ENCODE peak calls at places on chromosomes 7 and 10, in nine cellular contexts. M is A549; J is skeletal muscle cell; N is effector CD4-positive, alpha-beta T cell; A is T-helper 9 cell; E is left cardiac atrium; B is stimulated activated CD4-positive, alpha-beta T cell treated with anti-CD3 and anti-CD28 coated beads, Interleukin-4, amount 100 ng/mL, for 48 hours; W is NCI-H524; L is erythroblast. C is an unnamed sample.

GRCh38 chr7:1175967-1176851 is 16.2 kb upstream of the ZFAND2A start:
- DNase-seq in M (peak), J (no peak), N (peak), A (peak), E (peak), B (peak), W (peak), L (peak), C (peak)

GRCh38 chr10:74177140-74177677 is 26.2 kb downstream of the ADK start:
- DNase-seq in M (no peak), J (no peak), N (peak), A (peak), E (peak), B (peak), W (no peak), L (peak), C (peak)

GRCh38 chr10:120514035-120514620 is 57.1 kb downstream of the PLPP4 start:
- DNase-seq in M (no peak), J (no peak), N (no peak), A (no peak), E (peak), B (peak), W (no peak), L (peak), C (peak)

GRCh38 chr7:51521649-51522048 is 205.0 kb upstream of the COBL start:
- DNase-seq in M (no peak), J (no peak), N (no peak), A (no peak), E (no peak), B (no peak), W (no peak), L (no peak), C (no peak)

GRCh38 chr10:89504691-89505090 is 30.7 kb downstream of the SLC16A12 start:
- DNase-seq in M (no peak), J (no peak), N (no peak), A (no peak), E (no peak), B (no peak), W (no peak), L (no peak), C (no peak)

GRCh38 chr7:117827861-117828260 is 45.4 kb downstream of the CTTNBP2 start:
- DNase-seq in M (no peak), J (peak), N (no peak), A (no peak), E (no peak), B (no peak), W (no peak), L (no peak), C (no peak)

GRCh38 chr7:107782374-107782773 is 20.6 kb downstream of the SLC26A3 start:
- DNase-seq in M (no peak), J (no peak), N (no peak), A (no peak), E (no peak), B (no peak), W (no peak), L (no peak), C (no peak)

GRCh38 chr7:138865843-138866242 is 67.8 kb upstream of the ATP6V0A4 start:
- DNase-seq in M (no peak), J (no peak), N (peak), A (peak), E (no peak), B (no peak), W (no peak), L (peak), C (no peak)

GRCh38 chr7:98049034-98049433 is 57.6 kb upstream of the LMTK2 start:
- DNase-seq in M (no peak), J (no peak), N (no peak), A (no peak), E (no peak), B (no peak), W (no peak), L (no peak), C (no peak)

GRCh38 chr7:138784692-138785091 is 13.1 kb upstream of the TMEM213 start:
- DNase-seq in M (no peak), J (no peak), N (no peak), A (no peak), E (no peak), B (no peak), W (no peak), L (no peak), C (no peak)

GRCh38 chr7:98365863-98366561 is 34.9 kb downstream of the BAIAP2L1 start:
- DNase-seq in M (no peak), J (no peak), N (no peak), A (no peak), E (peak), B (no peak), W (no peak), L (no peak), C (no peak)

GRCh38 chr7:120064565-120064964 is 208.4 kb upstream of the KCND2 start:
- DNase-seq in M (no peak), J (peak), N (no peak), A (no peak), E (no peak), B (no peak), W (no peak), L (no peak), C (no peak)

GRCh38 chr10:108362306-108362705 is 1197.8 kb upstream of the SORCS1 start:
- DNase-seq in M (no peak), J (no peak), N (no peak), A (no peak), E (no peak), B (no peak), W (no peak), L (peak), C (no peak)

GRCh38 chr10:103761075-103761920 is 94.1 kb downstream of the SH3PXD2A start:
- DNase-seq in M (no peak), J (no peak), N (no peak), A (no peak), E (no peak), B (no peak), W (peak), L (no peak), C (no peak)

GRCh38 chr7:149776305-149776704 is 2.9 kb upstream of the ZNF467 start:
- DNase-seq in M (no peak), J (no peak), N (no peak), A (no peak), E (peak), B (no peak), W (no peak), L (no peak), C (no peak)

GRCh38 chr10:75202321-75203096 is 8.1 kb upstream of the VDAC2 start:
- DNase-seq in M (peak), J (no peak), N (no peak), A (no peak), E (peak), B (no peak), W (no peak), L (peak), C (no peak)

GRCh38 chr10:20990604-20991003 is 93.5 kb upstream of the NEBL start:
- DNase-seq in M (no peak), J (no peak), N (no peak), A (no peak), E (no peak), B (no peak), W (no peak), L (no peak), C (no peak)

GRCh38 chr7:25894002-25894901 is 257.7 kb upstream of the NFE2L3 start:
- DNase-seq in M (no peak), J (no peak), N (no peak), A (no peak), E (no peak), B (no peak), W (peak), L (peak), C (peak)

GRCh38 chr10:67815571-67816059 is 22.4 kb downstream of the DNAJC12 start:
- DNase-seq in M (peak), J (no peak), N (no peak), A (no peak), E (no peak), B (no peak), W (no peak), L (no peak), C (no peak)